ENCODE peak calls at places on chromosomes 12 and 14, in five cellular contexts. T, N, M, F and K are unnamed samples.

GRCh38 chr12:124694846-124695497 is 127.6 kb upstream of the NCOR2 start:
- DNase-seq in T (no peak), N (peak; percentile 41), M (peak; percentile 37), F (peak; percentile 73), K (no peak)

GRCh38 chr12:124396544-124397398 is 101.9 kb downstream of the RFLNA start:
- DNase-seq in T (no peak), N (no peak), M (no peak), F (no peak), K (no peak)

GRCh38 chr14:104851896-104852663 is 13.0 kb upstream of the CEP170B start:
- DNase-seq in T (no peak), N (no peak), M (no peak), F (no peak), K (no peak)

GRCh38 chr12:6295187-6295811 is 15.2 kb upstream of the PLEKHG6 start:
- DNase-seq in T (no peak), N (no peak), M (no peak), F (peak; percentile 85), K (peak; percentile 12)

GRCh38 chr12:25364529-25365339 is 114.0 kb upstream of the KRAS start:
- DNase-seq in T (no peak), N (no peak), M (no peak), F (no peak), K (no peak)

GRCh38 chr14:69335421-69335820 is 62.7 kb downstream of the ERH start:
- DNase-seq in T (no peak), N (no peak), M (no peak), F (no peak), K (no peak)

GRCh38 chr12:131598717-131599116 is 112.2 kb upstream of the SFSWAP start:
- DNase-seq in T (no peak), N (no peak), M (no peak), F (no peak), K (no peak)

GRCh38 chr12:79886917-79887519 is 47.9 kb downstream of the PPP1R12A start:
- DNase-seq in T (no peak), N (no peak), M (peak; percentile 16), F (peak; percentile 80), K (no peak)

GRCh38 chr14:88895116-88895515 is 70.7 kb downstream of the TTC8 start:
- DNase-seq in T (no peak), N (no peak), M (no peak), F (peak; percentile 83), K (no peak)

GRCh38 chr12:21483531-21483930 is 17.9 kb downstream of the RECQL start:
- DNase-seq in T (no peak), N (no peak), M (no peak), F (no peak), K (no peak)

GRCh38 chr12:116421785-116422538 is 137.2 kb upstream of the MAP1LC3B2 start:
- DNase-seq in T (no peak), N (no peak), M (no peak), F (no peak), K (no peak)